ENCODE peak calls at places on chromosomes 6 and 20, in four cellular contexts. M is SK-N-SH, X is GM12878, R is WTC11. N is an unnamed sample.

GRCh38 chr6:86331889-86332288 is 605.4 kb upstream of the HTR1E start:
- DNase-seq in X (no peak), R (no peak), M (no peak), N (no peak)

GRCh38 chr6:16712931-16713484 is 48.3 kb downstream of the ATXN1 start:
- DNase-seq in M (no peak), X (no peak), R (no peak), N (peak)

GRCh38 chr6:122048570-122048969 is 350.9 kb upstream of the HSF2 start:
- DNase-seq in R (no peak), M (no peak), X (no peak), N (no peak)

GRCh38 chr20:47687095-47687987 is 97.9 kb downstream of the SULF2 start:
- DNase-seq in M (no peak), X (no peak), R (no peak), N (no peak)

GRCh38 chr6:53857318-53858094 is 62.7 kb downstream of the LRRC1 start:
- DNase-seq in R (no peak), M (no peak), X (no peak), N (no peak)

GRCh38 chr20:21436186-21436585 is 38.9 kb upstream of the NKX2-4 start:
- DNase-seq in M (no peak), X (no peak), R (no peak), N (no peak)

GRCh38 chr6:125444234-125444949 is 142.6 kb upstream of the HDDC2 start:
- DNase-seq in M (no peak), X (no peak), R (no peak), N (no peak)

GRCh38 chr6:90288404-90288803 is 8.2 kb downstream of the BACH2 start:
- DNase-seq in R (no peak), X (no peak), M (no peak), N (no peak)

GRCh38 chr6:130167655-130168054 is 55.1 kb downstream of the SAMD3 start:
- DNase-seq in R (no peak), X (no peak), M (no peak), N (no peak)

GRCh38 chr6:158737710-158738615 is 81.2 kb downstream of the EZR start:
- DNase-seq in R (no peak), X (no peak), M (no peak), N (no peak)

GRCh38 chr6:27205375-27206278 is 41.9 kb upstream of the PRSS16 start:
- DNase-seq in X (no peak), M (peak), R (peak), N (peak)

GRCh38 chr6:116370717-116371383 is at the start of gene DSE:
- DNase-seq in X (no peak), R (peak), M (peak), N (peak)

GRCh38 chr20:47330071-47330470 is 26.4 kb downstream of the ZMYND8 start:
- DNase-seq in X (no peak), M (no peak), R (no peak), N (peak)

GRCh38 chr20:57390604-57391438 is at the start of gene RBM38:
- DNase-seq in X (no peak), M (peak), R (peak), N (peak)

GRCh38 chr6:107059606-107060005 is 31.6 kb downstream of the MTRES1 start:
- DNase-seq in R (no peak), X (no peak), M (no peak), N (no peak)

GRCh38 chr20:44464514-44464913 is 11.2 kb upstream of the TTPAL start:
- DNase-seq in X (no peak), M (no peak), R (no peak), N (no peak)

GRCh38 chr6:122289721-122290501 is 109.5 kb upstream of the HSF2 start:
- DNase-seq in X (no peak), M (peak), R (peak), N (peak)

GRCh38 chr6:9516207-9516606 is 898.7 kb downstream of the TFAP2A start:
- DNase-seq in R (no peak), X (no peak), M (no peak), N (no peak)

GRCh38 chr6:22117663-22118062 is 179.2 kb downstream of the PRL start:
- DNase-seq in X (no peak), R (no peak), M (peak), N (no peak)

GRCh38 chr6:2535492-2535891 is 215.2 kb downstream of the MYLK4 start:
- DNase-seq in X (no peak), R (no peak), M (no peak), N (no peak)

GRCh38 chr6:39223535-39223934 is 5.7 kb downstream of the KCNK5 start:
- DNase-seq in M (no peak), R (no peak), X (no peak), N (no peak)

GRCh38 chr6:15023448-15023847 is 222.4 kb upstream of the JARID2 start:
- DNase-seq in R (no peak), X (peak), M (no peak), N (no peak)

GRCh38 chr6:42175860-42176259 is 2.7 kb downstream of the GUCA1A start:
- DNase-seq in M (no peak), R (peak), X (no peak), N (no peak)

GRCh38 chr20:58339741-58340140 is 30.2 kb downstream of the RAB22A start:
- DNase-seq in M (no peak), R (no peak), X (no peak), N (no peak)

GRCh38 chr6:148534871-148535270 is 192.2 kb downstream of the SASH1 start:
- DNase-seq in M (no peak), X (no peak), R (no peak), N (no peak)

GRCh38 chr6:148533309-148534107 is 190.9 kb downstream of the SASH1 start:
- DNase-seq in M (no peak), R (no peak), X (no peak), N (no peak)

GRCh38 chr6:148538251-148539190 is 195.9 kb downstream of the SASH1 start:
- DNase-seq in X (no peak), M (no peak), R (no peak), N (no peak)

GRCh38 chr6:148532698-148533097 is 190.1 kb downstream of the SASH1 start:
- DNase-seq in M (no peak), R (no peak), X (no peak), N (no peak)

DNA sequence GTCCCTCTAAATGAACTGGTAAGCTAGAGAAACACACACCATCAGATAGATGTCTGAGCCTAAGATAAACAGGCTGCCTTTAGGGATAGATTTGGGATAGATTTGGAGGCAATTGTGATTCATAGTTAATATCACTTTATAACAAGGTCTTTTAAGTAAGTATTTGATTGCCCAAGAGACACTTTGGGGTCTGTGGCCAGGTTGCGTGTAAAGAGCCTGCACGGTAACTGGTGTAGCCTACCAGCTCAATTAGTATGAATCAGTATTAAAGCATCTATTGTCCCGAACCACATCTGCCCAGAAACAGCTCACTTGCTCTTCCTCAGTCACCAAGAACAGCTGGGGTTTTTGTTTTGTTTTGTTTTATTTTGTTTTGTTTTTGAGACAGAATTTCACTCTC is 193.3 kb downstream of the SASH1 start:
- DNase-seq in R (no peak), M (no peak), X (no peak), N (no peak)
- TF ChIP-seq USF1 in R (no peak), M (no peak), X (no peak), N (no peak)

GRCh38 chr6:144305985-144306384 is 20.9 kb downstream of the UTRN start:
- DNase-seq in M (no peak), X (peak), R (no peak), N (no peak)
- TF ChIP-seq USF1 in M (no peak), X (no peak), R (no peak), N (no peak)

DNA sequence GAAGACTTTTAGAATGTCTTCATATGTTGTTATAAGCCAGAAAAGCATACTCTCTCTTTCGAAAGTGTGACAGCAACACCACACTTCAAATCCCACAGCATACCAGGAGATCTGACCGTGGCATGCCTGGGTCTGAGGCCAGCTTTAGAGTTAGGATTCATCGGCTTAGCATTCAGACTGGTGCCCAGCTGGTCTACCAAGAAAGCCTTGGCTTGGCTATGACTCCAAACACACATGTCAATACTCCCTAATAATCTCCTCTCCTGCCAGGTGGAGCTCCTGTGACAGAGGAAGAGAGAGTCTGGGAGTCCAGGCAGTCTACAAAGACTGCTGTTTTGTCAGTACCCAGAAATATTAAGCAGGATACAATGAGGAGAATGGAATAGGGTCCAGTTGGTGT is 77.1 kb upstream of the MAN1A1 start:
- DNase-seq in M (no peak), X (no peak), R (no peak), N (no peak)
- TF ChIP-seq USF1 in M (no peak), X (no peak), R (no peak), N (no peak)

GRCh38 chr6:6970851-6971250 is 136.9 kb upstream of the RREB1 start:
- DNase-seq in R (no peak), X (no peak), M (no peak), N (no peak)

GRCh38 chr6:6968357-6968730 is 139.4 kb upstream of the RREB1 start:
- DNase-seq in R (no peak), M (no peak), X (no peak), N (peak)

GRCh38 chr6:6971369-6971768 is 136.4 kb upstream of the RREB1 start:
- DNase-seq in R (no peak), M (no peak), X (no peak), N (no peak)

GRCh38 chr6:6968731-6969552 is 138.8 kb upstream of the RREB1 start:
- DNase-seq in R (no peak), X (no peak), M (no peak), N (peak)

DNA sequence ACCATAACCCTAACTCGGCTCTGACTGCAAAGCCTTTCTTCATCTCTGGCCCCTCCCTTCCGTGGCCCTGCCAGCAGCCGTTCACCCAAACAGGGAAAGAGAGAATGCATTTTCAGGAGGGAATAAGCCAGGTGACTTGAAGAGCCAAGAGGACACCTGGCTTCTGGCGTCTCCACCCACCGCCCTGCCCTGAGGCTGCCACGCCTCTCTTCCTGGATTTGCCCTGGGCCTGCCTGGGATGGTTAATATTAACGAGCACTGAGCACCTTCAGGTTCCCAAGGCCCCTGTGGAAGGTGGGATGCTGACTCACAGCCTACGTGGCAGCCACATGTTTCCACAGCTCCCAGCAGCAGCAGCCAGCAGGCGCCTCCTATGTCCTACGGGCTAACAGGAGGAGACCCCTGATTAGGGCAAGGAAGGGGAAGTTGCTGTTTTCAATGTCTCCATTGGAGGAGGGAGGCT is 138.0 kb upstream of the RREB1 start:
- DNase-seq in R (peak), X (no peak), M (no peak), N (peak)
- TF ChIP-seq USF1 in R (no peak), X (no peak), M (no peak), N (no peak)

GRCh38 chr6:152206072-152206818 is 398.8 kb downstream of the ESR1 start:
- DNase-seq in M (no peak), R (peak), X (no peak), N (peak)
- TF ChIP-seq USF1 in M (no peak), R (no peak), X (no peak), N (no peak)

DNA sequence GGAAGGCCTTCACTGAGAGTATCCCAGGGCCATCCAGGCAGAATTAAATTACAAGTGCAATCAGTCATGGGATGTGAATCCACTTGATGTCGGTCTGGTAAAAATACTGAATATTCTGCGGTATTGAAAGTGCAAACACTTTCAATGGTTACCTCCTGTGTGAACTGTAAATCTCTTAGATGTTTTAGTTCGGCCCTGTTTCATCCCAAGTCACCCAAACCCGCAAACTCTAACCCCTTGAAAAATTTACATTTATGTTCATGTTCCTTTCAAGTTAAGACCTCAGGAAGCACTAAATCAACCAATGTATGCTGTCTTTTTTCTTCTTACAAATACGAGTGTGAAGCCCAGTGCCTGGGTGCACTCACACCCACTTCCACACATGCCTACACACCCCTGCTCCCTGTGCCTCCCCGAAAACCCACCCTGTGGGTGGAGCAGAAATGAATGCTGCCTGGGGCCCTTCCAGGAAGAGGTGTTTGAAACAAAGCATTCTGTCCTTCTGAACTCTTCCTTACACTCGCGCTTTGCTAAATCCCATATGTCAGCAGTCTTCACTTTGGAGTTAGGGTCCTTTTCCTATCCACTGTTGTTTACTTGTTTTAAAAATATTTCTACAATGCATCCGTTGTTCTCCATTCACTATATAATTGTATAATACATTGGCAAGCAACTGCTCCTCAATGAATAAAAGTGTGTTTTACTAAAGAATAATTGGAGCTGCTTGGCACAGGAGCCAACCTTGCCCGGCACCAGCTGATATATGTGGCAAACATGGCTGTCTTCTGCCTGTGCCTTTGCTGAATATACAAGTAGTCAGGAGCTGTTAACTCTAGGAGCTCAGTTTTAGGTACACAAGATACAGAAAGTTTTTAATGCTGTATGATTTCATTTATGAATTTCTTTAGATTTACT is 62.7 kb downstream of the FYN start:
- DNase-seq in X (no peak), M (no peak), R (no peak), N (no peak)
- TF ChIP-seq USF1 in X (no peak), M (no peak), R (no peak), N (no peak)